ENCODE peak calls at places on chromosomes 11 and 22, in nine cellular contexts. A, W, S, O, D, U, E, T and I are unnamed samples. For H3K27me3, the result is how much of the 10 kb centered on the place peaks cover.

GRCh38 chr22:45335021-45335818 is 25.5 kb downstream of the FAM118A start:
- DNase-seq in A (peak), U (peak), W (peak), S (no peak), E (no peak), O (no peak), T (no peak), D (no peak), I (no peak)

GRCh38 chr11:126585388-126586302 is 230.2 kb downstream of the ST3GAL4 start:
- DNase-seq in T (peak), U (peak), S (peak), A (peak), O (peak), W (peak), D (no peak), E (no peak), I (peak)

GRCh38 chr11:116124916-116125714 is 620.9 kb upstream of the CADM1 start:
- DNase-seq in U (no peak), E (no peak), T (no peak), O (no peak), W (no peak), S (no peak), A (no peak), D (no peak), I (no peak)

GRCh38 chr11:12496181-12497025 is 119.0 kb downstream of the PARVA start:
- DNase-seq in T (no peak), W (no peak), U (no peak), S (no peak), D (no peak), A (no peak), O (no peak), E (no peak), I (no peak)

GRCh38 chr11:121634889-121635288 is 182.1 kb upstream of the SORL1-AS1 start:
- DNase-seq in O (no peak), A (no peak), W (no peak), U (no peak), E (no peak), S (peak), D (no peak), T (peak), I (peak)

GRCh38 chr22:33000342-33001280 is 57.6 kb downstream of the SYN3 start:
- DNase-seq in D (peak), W (no peak), T (peak), O (no peak), E (peak), A (peak), S (peak), U (peak), I (no peak)

GRCh38 chr11:75582935-75583709 is 21.1 kb downstream of the SERPINH1 start:
- DNase-seq in E (peak), T (peak), A (peak), S (peak), W (no peak), D (peak), O (peak), U (no peak), I (no peak)

GRCh38 chr11:17774232-17775034 is 39.9 kb downstream of the KCNC1 start:
- DNase-seq in O (no peak), T (no peak), A (no peak), W (no peak), S (no peak), E (no peak), U (no peak), D (peak), I (no peak)

GRCh38 chr11:133928628-133929059 is 28.1 kb downstream of the IGSF9B start:
- DNase-seq in S (no peak), D (no peak), T (peak), A (no peak), E (no peak), W (no peak), O (no peak), U (peak), I (no peak)

GRCh38 chr11:16945671-16946469 is 68.3 kb downstream of the PLEKHA7 start:
- DNase-seq in A (peak), U (peak), S (peak), D (peak), O (peak), T (peak), W (peak), E (peak), I (no peak)

GRCh38 chr22:44454113-44454769 is 43.8 kb downstream of the RTL6 start:
- DNase-seq in W (no peak), D (peak), E (no peak), O (no peak), A (no peak), U (no peak), S (no peak), T (no peak), I (no peak)

GRCh38 chr11:117664897-117665296 is 132.1 kb downstream of the DSCAML1 start:
- DNase-seq in U (no peak), D (no peak), T (no peak), A (no peak), W (no peak), S (no peak), E (peak), O (no peak), I (no peak)

GRCh38 chr11:123516238-123516637 is 86.2 kb downstream of the GRAMD1B start:
- DNase-seq in T (no peak), U (no peak), W (no peak), S (no peak), O (no peak), E (no peak), A (no peak), D (no peak), I (no peak)

GRCh38 chr22:48827228-48827810 is 1000.4 kb downstream of the BRD1 start:
- DNase-seq in O (no peak), T (no peak), W (no peak), S (no peak), E (no peak), A (peak), D (no peak), U (no peak), I (no peak)

GRCh38 chr11:128289048-128289447 is 298.3 kb downstream of the ETS1 start:
- DNase-seq in W (no peak), U (no peak), E (no peak), S (no peak), A (no peak), T (no peak), D (no peak), O (no peak), I (no peak)

GRCh38 chr22:27621671-27622070 is 179.9 kb downstream of the MN1 start:
- DNase-seq in S (no peak), W (no peak), A (no peak), O (no peak), D (no peak), T (no peak), U (no peak), E (no peak), I (no peak)

GRCh38 chr11:27282141-27282590 is 80.8 kb downstream of the CCDC34 start:
- DNase-seq in W (no peak), D (no peak), A (no peak), E (no peak), U (no peak), O (peak), T (peak), S (peak), I (peak)

GRCh38 chr11:69252494-69252845 is 41.5 kb upstream of the MYEOV start:
- DNase-seq in S (no peak), D (no peak), E (no peak), A (no peak), W (no peak), U (no peak), O (no peak), T (no peak), I (no peak)

GRCh38 chr11:36186340-36186739 is 102.9 kb downstream of the COMMD9 start:
- DNase-seq in U (peak), A (no peak), S (peak), E (no peak), W (peak), D (no peak), T (peak), O (no peak), I (peak)

GRCh38 chr11:84419576-84419975 is 1133.4 kb upstream of the CCDC90B start:
- DNase-seq in W (no peak), S (no peak), U (no peak), T (no peak), O (no peak), A (no peak), E (no peak), D (no peak), I (no peak)

GRCh38 chr11:37972691-37973090 is 1374.7 kb upstream of the RAG2 start:
- DNase-seq in S (no peak), A (no peak), U (no peak), E (no peak), O (no peak), D (no peak), T (peak), W (no peak), I (no peak)

GRCh38 chr11:36564376-36565032 is 3.3 kb upstream of the RAG1 start:
- DNase-seq in A (peak), U (peak), D (no peak), T (peak), W (no peak), E (peak), O (peak), S (peak), I (peak)

GRCh38 chr22:27879923-27880322 is 39.1 kb downstream of the PITPNB start:
- DNase-seq in E (peak), S (peak), O (no peak), D (no peak), A (peak), T (peak), W (no peak), U (no peak), I (no peak)

GRCh38 chr11:22216940-22217339 is 24.1 kb downstream of the ANO5 start:
- DNase-seq in W (no peak), T (no peak), A (no peak), O (no peak), D (no peak), U (no peak), E (no peak), S (no peak), I (no peak)

GRCh38 chr11:83823461-83824025 is 537.4 kb upstream of the CCDC90B start:
- DNase-seq in D (no peak), W (no peak), E (no peak), A (no peak), S (no peak), U (no peak), T (no peak), O (no peak), I (no peak)

GRCh38 chr11:420054-420910 is 5.5 kb upstream of the SIGIRR start:
- DNase-seq in U (no peak), W (no peak), T (no peak), O (no peak), S (no peak), D (no peak), A (peak), E (no peak), I (no peak)

DNA sequence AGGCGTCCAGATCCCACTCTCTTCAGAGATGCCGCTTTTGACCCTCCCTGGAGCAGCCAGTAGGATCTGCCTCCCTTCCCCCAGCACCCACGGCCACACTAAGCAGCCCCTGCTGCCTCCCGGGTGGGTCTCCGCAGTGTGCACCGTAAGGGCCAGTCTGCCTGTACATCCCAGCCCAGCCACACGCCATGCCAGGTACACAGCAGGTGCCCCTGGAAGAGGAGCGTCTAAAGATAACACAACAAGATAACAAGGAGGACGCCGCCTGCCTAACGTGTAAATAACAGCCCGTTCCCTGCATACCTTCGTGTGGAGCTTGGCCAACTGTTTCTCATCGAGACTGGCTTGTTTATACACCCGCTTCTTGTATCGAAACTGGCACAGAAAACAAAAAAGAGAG is 139.4 kb downstream of the SHANK2 start:
- DNase-seq in A (no peak), W (no peak), T (no peak), O (no peak), E (peak), D (no peak), S (no peak), U (peak), I (no peak)
- H3K27me3 ChIP-seq in A (under half), W (under half), T (under half), O (under half), E (under half), D (under half), S (under half), U (under half), I (under half)

DNA sequence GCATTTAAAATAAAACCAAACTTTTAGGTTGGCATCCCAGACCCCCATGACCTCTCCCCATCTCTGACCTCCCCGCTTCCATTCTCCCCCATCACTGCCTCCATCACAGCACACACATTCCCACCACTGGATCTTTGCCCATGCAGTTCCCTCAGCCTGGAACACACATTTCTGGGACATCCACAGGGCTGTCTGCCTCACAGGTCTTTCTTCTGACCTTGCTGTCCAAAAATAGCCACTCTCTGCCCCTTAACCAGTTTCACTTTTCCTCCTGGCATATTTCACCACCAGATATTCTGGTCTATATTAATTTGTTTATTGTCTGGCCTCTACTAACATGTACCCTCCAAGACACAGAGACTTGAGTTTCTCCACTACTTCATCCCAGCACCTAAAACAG is 75.2 kb upstream of the PRDM11 start:
- DNase-seq in A (no peak), W (no peak), D (no peak), O (no peak), E (no peak), T (no peak), S (no peak), U (no peak), I (no peak)
- H3K4me3 ChIP-seq in A (no peak), W (no peak), D (no peak), O (no peak), E (no peak), T (no peak), S (no peak), U (no peak), I (no peak)

GRCh38 chr11:94107363-94107762 is 21.3 kb upstream of the PANX1 start:
- DNase-seq in D (no peak), O (no peak), E (no peak), T (peak), S (no peak), U (no peak), A (no peak), W (no peak), I (no peak)
- H3K27me3 ChIP-seq in D (under half), O (under half), E (under half), T (under half), S (under half), U (under half), A (under half), W (under half), I (under half)

GRCh38 chr11:48055292-48056132 is 75.2 kb downstream of the PTPRJ start:
- DNase-seq in S (peak), D (no peak), E (no peak), U (peak), A (no peak), T (peak), O (peak), W (no peak), I (no peak)

GRCh38 chr11:48054994-48055291 is 74.6 kb downstream of the PTPRJ start:
- DNase-seq in E (no peak), O (no peak), W (no peak), T (no peak), S (no peak), A (no peak), U (no peak), D (no peak), I (no peak)

GRCh38 chr11:48058064-48058463 is 77.7 kb downstream of the PTPRJ start:
- DNase-seq in T (no peak), U (no peak), O (no peak), A (no peak), S (no peak), E (no peak), D (no peak), W (no peak), I (no peak)

GRCh38 chr11:48056325-48057183 is 76.2 kb downstream of the PTPRJ start:
- DNase-seq in W (no peak), E (no peak), D (no peak), T (no peak), S (no peak), A (no peak), O (no peak), U (no peak), I (no peak)

DNA sequence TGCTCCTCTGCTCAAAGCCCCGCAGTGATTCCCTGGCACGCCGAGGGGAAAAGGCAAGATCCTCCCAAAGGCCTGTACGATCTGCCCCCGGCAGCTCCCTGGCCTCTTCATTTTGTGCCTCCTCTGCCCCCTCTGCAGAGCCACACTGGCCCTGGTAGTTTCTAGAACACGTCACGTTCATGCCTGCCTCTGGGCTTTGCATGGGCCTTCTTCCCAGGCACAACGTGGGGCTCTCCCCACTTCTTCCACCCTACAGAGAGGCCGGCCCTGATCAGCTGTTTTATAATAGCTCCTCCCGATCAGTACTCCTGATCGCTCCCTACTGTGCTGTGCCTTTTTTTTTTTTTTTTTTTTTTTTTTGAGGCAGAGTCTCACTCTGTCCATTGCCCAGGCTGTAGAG is 78.4 kb downstream of the PTPRJ start:
- DNase-seq in E (no peak), S (no peak), U (peak), A (no peak), D (no peak), T (no peak), O (no peak), W (no peak), I (no peak)
- H3K4me3 ChIP-seq in E (no peak), S (no peak), U (no peak), A (no peak), D (no peak), T (no peak), O (no peak), W (no peak), I (no peak)

GRCh38 chr11:34357646-34358257 is at the start of gene ABTB2:
- DNase-seq in A (peak), E (peak), D (peak), W (peak), S (peak), U (peak), O (peak), T (peak), I (peak)
- H3K27me3 ChIP-seq in A (under half), E (under half), D (under half), W (under half), S (under half), U (under half), O (under half), T (under half), I (under half)

GRCh38 chr22:19090586-19091127 is 31.6 kb downstream of the DGCR2 start:
- DNase-seq in T (no peak), E (no peak), O (no peak), S (no peak), D (no peak), A (no peak), W (no peak), U (no peak), I (no peak)
- H3K4me3 ChIP-seq in T (no peak), E (no peak), O (no peak), S (no peak), D (no peak), A (no peak), W (no peak), U (no peak), I (no peak)

DNA sequence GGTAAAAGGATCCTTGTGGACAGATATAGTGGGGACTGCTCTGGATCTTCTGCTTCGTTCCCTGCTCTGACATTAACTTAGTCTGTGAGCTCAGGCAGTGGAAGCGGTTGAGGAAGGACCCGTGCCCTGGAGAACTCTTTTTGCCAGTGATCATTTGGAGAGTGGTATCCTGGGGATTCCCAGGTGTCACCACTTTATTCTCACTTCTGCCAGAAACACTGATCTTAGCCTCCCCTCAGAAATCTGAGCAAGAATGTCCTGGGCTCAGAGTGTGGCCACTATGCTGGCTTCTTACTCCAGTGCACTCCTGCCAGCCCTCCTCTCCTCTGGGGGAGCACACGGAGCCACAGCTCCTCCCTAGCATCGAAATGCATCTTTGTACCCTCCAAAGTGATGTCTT is 7.6 kb upstream of the PHOX2A start:
- DNase-seq in T (no peak), S (no peak), E (no peak), A (no peak), U (no peak), W (no peak), O (no peak), D (no peak), I (no peak)
- H3K27me3 ChIP-seq in T (under half), S (under half), E (under half), A (under half), U (under half), W (under half), O (under half), D (under half), I (half or more)

GRCh38 chr11:65489706-65490310 is 9.0 kb upstream of the MALAT1 start:
- DNase-seq in T (peak), O (no peak), D (peak), A (no peak), W (no peak), E (peak), S (peak), U (no peak), I (no peak)

GRCh38 chr11:65489061-65489705 is 9.7 kb upstream of the MALAT1 start:
- DNase-seq in U (no peak), A (no peak), S (peak), E (peak), W (no peak), O (no peak), T (peak), D (peak), I (no peak)

GRCh38 chr11:65486570-65487466 is 12.0 kb upstream of the MALAT1 start:
- DNase-seq in W (no peak), T (no peak), E (no peak), O (no peak), U (no peak), D (peak), S (no peak), A (no peak), I (no peak)

GRCh38 chr11:65487467-65488272 is 11.2 kb upstream of the MALAT1 start:
- DNase-seq in D (peak), U (peak), T (peak), S (peak), W (peak), A (peak), O (peak), E (peak), I (peak)

DNA sequence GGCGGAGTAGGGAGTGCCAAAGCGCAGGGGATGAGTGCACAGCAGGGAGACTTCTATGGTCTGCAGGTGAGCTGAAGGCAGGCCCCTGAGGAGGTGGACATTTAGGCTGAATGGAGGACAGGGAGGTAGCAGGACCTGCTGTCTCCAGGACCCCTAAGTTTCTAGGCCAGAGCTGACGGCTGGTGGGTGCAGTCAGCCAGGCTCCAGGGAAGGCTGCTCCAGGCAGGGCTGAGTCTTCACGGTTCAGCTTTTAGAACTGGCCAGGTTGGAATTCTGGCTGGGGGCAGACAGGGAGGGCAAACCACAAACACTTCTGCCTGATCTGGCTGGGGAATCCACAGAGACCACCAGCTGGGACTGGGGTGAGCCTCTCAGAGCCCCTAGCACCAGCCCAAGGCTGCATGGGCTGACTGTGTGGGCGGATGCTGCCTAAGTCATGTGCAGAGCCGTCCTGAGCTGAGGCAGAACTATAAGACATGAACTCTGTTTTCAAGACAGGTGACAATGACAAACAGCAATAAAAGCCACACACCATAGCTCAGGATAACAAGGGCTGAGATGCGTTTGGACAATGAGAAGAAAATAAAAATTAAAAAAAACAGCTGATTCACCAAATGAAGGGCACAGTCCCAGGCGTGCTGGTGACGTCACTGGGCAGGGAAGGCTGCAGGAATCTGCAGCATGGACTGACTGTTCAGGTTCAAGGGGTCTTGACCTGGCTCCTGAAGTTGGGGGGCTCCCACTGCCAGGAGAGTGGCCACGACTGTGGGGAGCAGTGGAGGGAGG is 10.4 kb upstream of the MALAT1 start:
- DNase-seq in W (no peak), A (no peak), E (no peak), O (no peak), S (peak), U (peak), T (peak), D (peak), I (no peak)
- H3K4me3 ChIP-seq in W (peak), A (no peak), E (peak), O (no peak), S (peak), U (no peak), T (no peak), D (no peak), I (peak)

GRCh38 chr11:101127699-101128570 is 1.7 kb downstream of the PGR start:
- DNase-seq in W (no peak), E (peak), S (no peak), T (no peak), A (peak), D (peak), O (peak), U (no peak), I (no peak)
- H3K27me3 ChIP-seq in W (under half), E (under half), S (half or more), T (half or more), A (half or more), D (under half), O (under half), U (under half), I (under half)

GRCh38 chr11:61685611-61685955 is 5.4 kb downstream of the DAGLA start:
- DNase-seq in W (no peak), D (peak), O (no peak), S (no peak), T (no peak), A (peak), E (no peak), U (no peak), I (no peak)
- H3K4me3 ChIP-seq in W (no peak), D (no peak), O (no peak), S (no peak), T (no peak), A (no peak), E (no peak), U (no peak), I (no peak)